ENCODE peak calls at places on chromosomes 13 and 19, in eight cellular contexts. E is fibroblast of lung; Y is mammary epithelial cell; P is heart left ventricle; T is Peyer's patch; F is left ventricle myocardium inferior; N is SK-N-SH; Q is CD4-positive, alpha-beta T cell. B is an unnamed sample.

GRCh38 chr13:74187564-74187963 is 53.4 kb upstream of the KLF12 start:
- DNase-seq in E (peak; percentile 10), T (no peak), Q (no peak), P (no peak), F (no peak), Y (peak; percentile 59), N (no peak), B (peak; percentile 36)

GRCh38 chr13:49527123-49527522 is 31.4 kb downstream of the PHF11 start:
- DNase-seq in N (no peak), Y (no peak), E (no peak), Q (no peak), P (peak; percentile 27), T (no peak), F (peak; percentile 24), B (no peak)

GRCh38 chr13:99044764-99045163 is 66.9 kb upstream of the DOCK9 start:
- DNase-seq in N (no peak), P (no peak), Q (no peak), Y (no peak), E (no peak), T (no peak), F (no peak), B (no peak)

GRCh38 chr19:20278342-20278741 is 111.3 kb downstream of the ZNF486 start:
- DNase-seq in E (no peak), P (no peak), Y (no peak), N (no peak), Q (no peak), T (no peak), F (no peak), B (no peak)

GRCh38 chr19:40503300-40503699 is 36.5 kb downstream of the SPTBN4 start:
- DNase-seq in Y (no peak), F (no peak), T (no peak), Q (no peak), P (no peak), N (peak; percentile 42), E (no peak), B (no peak)

GRCh38 chr19:2150794-2151338 is 500 bp downstream of the AP3D1 start:
- DNase-seq in E (no peak), P (no peak), Y (peak; percentile 14), T (peak; percentile 52), F (no peak), N (no peak), Q (no peak), B (no peak)

GRCh38 chr19:46369817-46370216 is 22.9 kb downstream of the PPP5C start:
- DNase-seq in Q (no peak), Y (peak; percentile 87), T (no peak), P (no peak), E (no peak), N (no peak), F (no peak), B (no peak)

GRCh38 chr13:25973085-25973484 is 78.7 kb downstream of the SHISA2 start:
- DNase-seq in E (no peak), P (no peak), T (no peak), N (no peak), Q (no peak), Y (no peak), F (no peak), B (no peak)

GRCh38 chr19:16702123-16702522 is 17.5 kb upstream of the NWD1 start:
- DNase-seq in F (peak; percentile 46), P (peak; percentile 57), N (peak; percentile 48), T (no peak), E (peak; percentile 60), Q (no peak), Y (peak; percentile 99), B (peak; percentile 84)

GRCh38 chr13:90445179-90445578 is 902.3 kb upstream of the MIR17HG start:
- DNase-seq in T (no peak), E (peak; percentile 85), Y (peak; percentile 80), P (no peak), Q (no peak), N (no peak), F (no peak), B (peak; percentile 73)

GRCh38 chr19:33156354-33156753 is 24.4 kb downstream of the WDR88 start:
- DNase-seq in N (no peak), Q (no peak), E (peak; percentile 26), T (no peak), Y (no peak), F (no peak), P (no peak), B (no peak)

GRCh38 chr13:109160887-109161669 is 531.7 kb downstream of the MYO16 start:
- DNase-seq in E (no peak), F (no peak), N (no peak), Q (no peak), P (no peak), Y (peak; percentile 17), T (no peak), B (peak; percentile 19)

GRCh38 chr19:13094771-13095392 is 7.8 kb downstream of the LYL1 start:
- DNase-seq in Q (no peak), E (no peak), F (no peak), T (peak; percentile 76), N (peak; percentile 60), Y (no peak), P (no peak), B (no peak)

GRCh38 chr13:39417131-39417530 is 185.9 kb downstream of the LHFPL6 start:
- DNase-seq in Q (no peak), Y (no peak), P (no peak), F (no peak), T (no peak), N (peak; percentile 18), E (no peak), B (no peak)

GRCh38 chr19:14112809-14113385 is 4.7 kb downstream of the PRKACA start:
- DNase-seq in N (no peak), T (no peak), F (peak; percentile 64), Y (no peak), P (peak; percentile 74), Q (no peak), E (no peak), B (no peak)

GRCh38 chr13:35764359-35765015 is 288.0 kb upstream of the MAB21L1 start:
- DNase-seq in P (no peak), F (no peak), E (no peak), T (no peak), Y (peak; percentile 4), Q (no peak), N (no peak), B (no peak)

GRCh38 chr19:34282611-34283519 is 28.5 kb downstream of the GARRE1 start:
- DNase-seq in T (no peak), P (no peak), Q (no peak), F (no peak), E (no peak), N (no peak), Y (peak; percentile 49), B (peak; percentile 38)

GRCh38 chr19:40954573-40954972 is 36.5 kb upstream of the CYP2B6 start:
- DNase-seq in Q (no peak), T (no peak), P (no peak), N (no peak), E (no peak), Y (no peak), F (no peak), B (no peak)

GRCh38 chr19:19514215-19514633 is 1.1 kb downstream of the TSSK6 start:
- DNase-seq in N (no peak), P (peak; percentile 84), F (peak; percentile 84), Q (no peak), Y (no peak), E (peak; percentile 84), T (no peak), B (no peak)

GRCh38 chr19:47095707-47096704 is 17.6 kb downstream of the ZC3H4 start:
- DNase-seq in Q (no peak), Y (peak; percentile 93), P (peak; percentile 63), F (peak; percentile 77), E (no peak), N (no peak), T (peak; percentile 95), B (peak; percentile 81)

GRCh38 chr13:51786425-51787010 is 17.4 kb downstream of the DHRS12 start:
- DNase-seq in Y (no peak), T (peak; percentile 40), E (no peak), P (no peak), Q (no peak), N (no peak), F (no peak), B (no peak)
- H3K27ac ChIP-seq in Y (no peak overlapping the region), T (no peak overlapping the region), E (no peak overlapping the region), P (peak overlapping the region; percentile 78), Q (no peak overlapping the region), N (peak overlapping the region; percentile 100), F (peak overlapping the region; percentile 84), B (no peak overlapping the region)

DNA sequence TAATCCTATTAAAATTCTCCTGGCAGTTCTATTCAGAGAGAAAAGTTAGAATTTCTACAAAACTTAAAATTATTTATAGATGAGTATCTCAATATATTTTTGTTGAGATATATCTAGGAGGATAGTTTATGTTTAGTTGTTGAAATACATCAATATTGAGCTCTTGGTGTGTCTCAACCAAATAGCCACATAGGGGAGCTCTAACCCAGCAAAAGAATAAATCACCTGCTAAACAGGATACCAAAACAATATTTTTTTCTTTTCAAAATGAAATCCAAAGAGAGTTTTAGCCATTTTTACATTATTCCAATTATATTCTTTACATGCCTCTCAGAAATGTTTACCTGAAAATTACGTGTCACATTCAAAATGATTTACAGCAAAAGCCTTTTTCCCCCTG is 954.7 kb downstream of the SLITRK6 start:
- DNase-seq in F (no peak), Q (no peak), P (no peak), E (peak; percentile 26), T (no peak), N (peak; percentile 32), Y (peak; percentile 9), B (peak; percentile 18)
- TF ChIP-seq CTCF in F (peak; percentile 39), Q (no peak), P (peak; percentile 9), E (peak; percentile 30), T (no peak), N (peak; percentile 67), Y (peak; percentile 49), B (peak; percentile 53)

GRCh38 chr13:37531054-37531453 is 67.5 kb downstream of the POSTN start:
- DNase-seq in N (no peak), F (no peak), P (no peak), Q (no peak), Y (no peak), T (no peak), E (no peak), B (no peak)
- H3K27ac ChIP-seq in N (no peak overlapping the region), F (no peak overlapping the region), P (no peak overlapping the region), Q (no peak overlapping the region), Y (no peak overlapping the region), T (no peak overlapping the region), E (no peak overlapping the region), B (no peak overlapping the region)

GRCh38 chr19:6551607-6552450 is 21.0 kb downstream of the TNFSF9 start:
- DNase-seq in T (peak; percentile 68), E (no peak), F (no peak), N (peak; percentile 70), Y (no peak), Q (peak; percentile 65), P (no peak), B (no peak)
- TF ChIP-seq CTCF in T (no peak), E (no peak), F (peak; percentile 19), N (peak; percentile 26), Y (no peak), Q (peak; percentile 29), P (no peak), B (no peak)

DNA sequence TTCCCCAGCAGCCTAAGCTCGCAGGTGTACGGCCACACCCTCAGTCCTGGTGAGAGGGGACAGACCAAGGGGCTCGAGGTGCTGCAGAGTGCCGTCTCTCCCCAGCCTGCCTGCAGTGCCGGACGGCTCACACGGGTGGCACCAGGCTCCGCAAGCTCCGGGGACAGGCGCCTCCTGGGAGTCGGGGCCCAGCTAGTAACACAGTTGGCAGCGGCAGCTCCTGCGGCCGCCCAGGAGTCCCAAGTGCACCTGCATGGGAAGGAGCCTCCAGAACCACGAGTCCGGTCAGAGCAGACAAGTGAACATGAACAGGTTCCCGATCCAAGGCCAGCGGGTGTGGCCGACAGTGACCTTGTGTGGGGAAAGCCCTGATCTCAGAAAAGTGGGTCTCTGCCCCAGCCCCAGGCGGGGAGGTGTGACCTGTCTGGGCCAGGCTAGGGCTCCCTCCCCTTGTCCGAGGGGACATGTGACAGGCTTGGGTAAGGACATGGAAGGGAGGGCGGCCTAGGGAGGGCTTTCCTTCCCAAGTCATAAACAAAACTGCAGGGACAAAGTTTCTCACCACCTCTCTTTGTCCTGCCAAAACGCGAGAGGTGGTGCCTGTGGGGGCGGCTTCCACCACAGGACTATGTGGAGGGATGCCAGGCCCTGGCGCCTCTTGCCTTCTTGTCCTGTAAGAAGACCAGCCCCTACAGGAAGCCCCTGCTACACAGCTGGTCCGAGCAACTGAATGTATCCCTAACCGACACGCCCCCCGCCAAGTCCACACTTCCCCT is 46.5 kb downstream of the MLLT1 start:
- DNase-seq in P (peak; percentile 89), T (no peak), Q (no peak), F (peak; percentile 78), Y (no peak), N (no peak), E (peak; percentile 27), B (no peak)
- H3K27ac ChIP-seq in P (peak overlapping the region; percentile 58), T (no peak overlapping the region), Q (no peak overlapping the region), F (peak overlapping the region; percentile 88), Y (no peak overlapping the region), N (peak overlapping the region; percentile 81), E (peak overlapping the region; percentile 73), B (peak overlapping the region; percentile 99)